ENCODE peak calls at places on chromosome 9, in five cellular contexts. V is T-helper 17 cell, K is GM13976, N is AG10803, M is dorsolateral prefrontal cortex. S is an unnamed sample.

GRCh38 chr9:109993250-109993978 is 213.4 kb downstream of the PALM2AKAP2 start:
- DNase-seq in V (no peak), K (no peak), N (no peak), M (no peak), S (no peak)

GRCh38 chr9:79489241-79490000 is 82.3 kb upstream of the TLE4 start:
- DNase-seq in V (no peak), K (no peak), N (peak), M (peak), S (no peak)

GRCh38 chr9:104233366-104233765 is 139.3 kb downstream of the SMC2 start:
- DNase-seq in V (no peak), K (no peak), N (no peak), M (no peak), S (no peak)

GRCh38 chr9:15308511-15308910 is 1.5 kb upstream of the TTC39B start:
- DNase-seq in V (no peak), K (no peak), N (peak), M (no peak), S (no peak)

GRCh38 chr9:137025120-137025966 is 2.7 kb downstream of the ABCA2 start:
- DNase-seq in V (no peak), K (no peak), N (no peak), M (peak), S (no peak)

GRCh38 chr9:114382951-114383865 is 4.6 kb downstream of the AKNA start:
- DNase-seq in V (peak), K (peak), N (peak), M (no peak), S (peak)

GRCh38 chr9:93566408-93567270 is 9.7 kb upstream of the PHF2 start:
- DNase-seq in V (peak), K (peak), N (peak), M (peak), S (peak)

GRCh38 chr9:33471361-33471760 is 2.4 kb downstream of the NOL6 start:
- DNase-seq in V (no peak), K (no peak), N (no peak), M (no peak), S (no peak)

GRCh38 chr9:96158147-96158546 is 143.8 kb downstream of the HSD17B3 start:
- DNase-seq in V (no peak), K (no peak), N (no peak), M (no peak), S (no peak)

GRCh38 chr9:137949260-137949659 is 71.7 kb downstream of the CACNA1B start:
- DNase-seq in V (no peak), K (no peak), N (no peak), M (no peak), S (no peak)

GRCh38 chr9:91207889-91208651 is 153.6 kb downstream of the AUH start:
- DNase-seq in V (no peak), K (peak), N (peak), M (no peak), S (no peak)

GRCh38 chr9:13049223-13049622 is 230.3 kb downstream of the MPDZ start:
- DNase-seq in V (no peak), K (no peak), N (peak), M (no peak), S (no peak)

GRCh38 chr9:109304350-109304749 is 16.5 kb downstream of the EPB41L4B start:
- DNase-seq in V (no peak), K (no peak), N (no peak), M (no peak), S (no peak)

GRCh38 chr9:132243156-132244074 is 81.6 kb downstream of the NTNG2 start:
- DNase-seq in V (no peak), K (no peak), N (no peak), M (no peak), S (no peak)

GRCh38 chr9:84076359-84076758 is 95.8 kb downstream of the RMI1 start:
- DNase-seq in V (no peak), K (no peak), N (no peak), M (no peak), S (no peak)

GRCh38 chr9:105425817-105426433 is 21.9 kb upstream of the FSD1L start:
- DNase-seq in V (no peak), K (peak), N (peak), M (no peak), S (no peak)

GRCh38 chr9:136409557-136410455 is 608 bp downstream of the ENTR1 start:
- DNase-seq in V (no peak), K (peak), N (peak), M (peak), S (peak)

GRCh38 chr9:84411647-84412267 is 71.2 kb upstream of the SLC28A3 start:
- DNase-seq in V (no peak), K (no peak), N (peak), M (no peak), S (no peak)

GRCh38 chr9:131873891-131874440 is 134.1 kb upstream of the RAPGEF1 start:
- DNase-seq in V (no peak), K (no peak), N (no peak), M (no peak), S (no peak)